ENCODE peak calls at places on chromosomes 4 and X, in six cellular contexts. E is GM12865, M is fibroblast of pulmonary artery, R is neural crest cell, W is keratinocyte, F is A549. Y is an unnamed sample.

GRCh38 chr4:4689694-4690440 is 148.0 kb upstream of the STX18 start:
- DNase-seq in E (peak; percentile 91), M (no peak), R (no peak), W (no peak), F (no peak), Y (peak; percentile 72)

GRCh38 chrX:22389544-22390243 is 117.0 kb downstream of the CBLL2 start:
- DNase-seq in E (no peak), M (peak; percentile 56), R (no peak), W (no peak), F (no peak), Y (no peak)

GRCh38 chr4:152536545-152537182 is 772 bp upstream of the FBXW7 start:
- DNase-seq in E (peak; percentile 76), M (peak; percentile 48), R (no peak), W (no peak), F (peak; percentile 23), Y (peak; percentile 43)

GRCh38 chrX:136126892-136127406 is 20.4 kb upstream of the FHL1 start:
- DNase-seq in E (no peak), M (no peak), R (no peak), W (no peak), F (no peak), Y (no peak)

GRCh38 chr4:176363072-176363471 is 43.3 kb downstream of the SPCS3 start:
- DNase-seq in E (peak; percentile 33), M (no peak), R (no peak), W (no peak), F (no peak), Y (no peak)

GRCh38 chr4:111464251-111465045 is 680.8 kb upstream of the FAM241A start:
- DNase-seq in E (no peak), M (no peak), R (no peak), W (no peak), F (no peak), Y (no peak)

GRCh38 chr4:55910140-55910539 is 38.6 kb upstream of the CEP135 start:
- DNase-seq in E (no peak), M (peak; percentile 54), R (no peak), W (no peak), F (no peak), Y (no peak)

GRCh38 chr4:178356725-178357124 is 914.5 kb upstream of the AGA start:
- DNase-seq in E (no peak), M (no peak), R (no peak), W (no peak), F (no peak), Y (no peak)

GRCh38 chrX:71669492-71669891 is 2.1 kb downstream of the LOC101059915 start:
- DNase-seq in E (no peak), M (no peak), R (no peak), W (no peak), F (no peak), Y (no peak)

GRCh38 chrX:134990475-134991473 is at the start of gene SMIM10:
- DNase-seq in E (peak; percentile 14), M (peak; percentile 82), R (peak; percentile 18), W (no peak), F (no peak), Y (no peak)

GRCh38 chrX:134377537-134377936 is 82.4 kb upstream of the HPRT1 start:
- DNase-seq in E (peak; percentile 68), M (peak; percentile 67), R (no peak), W (no peak), F (no peak), Y (no peak)

GRCh38 chr4:98745372-98745771 is 87.0 kb upstream of the TSPAN5 start:
- DNase-seq in E (peak; percentile 13), M (peak; percentile 63), R (no peak), W (no peak), F (no peak), Y (no peak)
- TF ChIP-seq CTCF in E (peak; percentile 16), M (peak; percentile 55), R (no peak), W (peak; percentile 41), F (peak; percentile 35), Y (peak; percentile 26)

GRCh38 chrX:115892056-115892708 is 278.4 kb upstream of the AGTR2 start:
- DNase-seq in E (no peak), M (no peak), R (no peak), W (no peak), F (no peak), Y (no peak)

GRCh38 chrX:115892787-115893671 is 277.5 kb upstream of the AGTR2 start:
- DNase-seq in E (peak; percentile 48), M (peak; percentile 21), R (no peak), W (no peak), F (no peak), Y (peak; percentile 54)

GRCh38 chrX:115896362-115896761 is 274.2 kb upstream of the AGTR2 start:
- DNase-seq in E (no peak), M (no peak), R (no peak), W (no peak), F (no peak), Y (no peak)

GRCh38 chrX:115895678-115896329 is 274.7 kb upstream of the AGTR2 start:
- DNase-seq in E (no peak), M (no peak), R (no peak), W (no peak), F (no peak), Y (no peak)

DNA sequence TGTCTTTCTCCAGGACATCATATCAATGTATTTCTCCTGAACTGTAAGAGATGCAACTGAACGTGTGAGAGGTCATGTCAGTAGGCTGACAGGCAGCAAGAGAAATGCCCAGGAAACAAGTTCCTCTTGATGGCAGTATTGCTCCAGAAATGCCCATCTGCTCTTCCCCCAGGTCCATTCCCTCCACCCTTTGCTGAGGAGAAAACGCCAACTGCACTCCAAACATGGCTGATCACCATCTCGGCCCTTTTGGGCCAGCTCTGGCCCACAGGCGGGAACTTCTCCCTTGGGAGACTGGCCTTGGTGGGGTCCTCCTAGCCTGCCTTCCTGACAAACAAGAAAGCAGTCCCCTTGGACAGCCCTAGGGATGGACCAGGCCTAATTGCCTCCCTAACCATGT is 276.5 kb upstream of the AGTR2 start:
- DNase-seq in E (peak; percentile 47), M (peak; percentile 7), R (no peak), W (no peak), F (no peak), Y (peak; percentile 59)
- TF ChIP-seq CTCF in E (no peak), M (no peak), R (peak; percentile 20), W (no peak), F (no peak), Y (peak; percentile 62)

GRCh38 chr4:150997141-150997540 is 17.9 kb downstream of the LRBA start:
- DNase-seq in E (no peak), M (no peak), R (no peak), W (no peak), F (no peak), Y (no peak)
- TF ChIP-seq CTCF in E (no peak), M (no peak), R (no peak), W (no peak), F (no peak), Y (no peak)

DNA sequence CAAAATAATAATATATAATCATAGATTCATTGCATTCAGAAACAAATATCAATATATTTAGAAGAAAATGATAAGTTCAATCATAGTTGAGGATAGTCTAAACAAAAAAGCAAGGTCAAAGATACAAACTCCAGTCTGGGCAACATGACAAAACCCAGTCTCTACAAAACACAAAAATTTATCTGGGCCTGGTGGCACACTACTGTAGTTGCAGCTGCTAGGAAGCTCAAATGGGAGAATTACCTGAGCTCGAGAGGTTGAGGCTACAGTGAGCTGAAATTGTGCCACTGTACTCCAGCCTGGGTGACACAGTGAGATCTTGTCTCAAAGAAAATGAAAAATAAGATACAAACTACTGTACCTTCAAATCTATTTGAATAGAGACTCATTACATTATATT is 52.7 kb upstream of the ANXA10 start:
- DNase-seq in E (no peak), M (no peak), R (no peak), W (no peak), F (no peak), Y (no peak)
- TF ChIP-seq CTCF in E (no peak), M (no peak), R (no peak), W (no peak), F (no peak), Y (no peak)

DNA sequence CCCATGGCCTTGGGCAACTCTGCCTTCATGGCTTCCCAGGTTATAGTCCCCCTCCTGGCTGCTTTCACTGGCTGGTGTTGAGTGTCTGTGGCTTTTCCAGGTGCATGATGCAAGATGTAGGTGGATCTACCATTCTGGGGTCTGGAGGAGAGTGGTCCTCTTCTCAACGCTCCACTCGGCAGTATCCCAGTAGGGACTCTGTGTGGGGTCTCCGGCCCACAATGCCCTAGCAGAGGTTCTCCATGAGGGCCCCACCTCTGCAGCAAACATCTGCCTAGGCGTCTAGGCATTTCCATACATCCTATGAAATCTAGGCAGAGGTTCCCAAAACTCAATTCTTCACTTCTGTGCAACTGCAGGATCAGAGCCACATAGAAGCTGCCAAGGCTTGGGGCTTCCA is 763.4 kb upstream of the EPHA5 start:
- DNase-seq in E (no peak), M (no peak), R (no peak), W (no peak), F (no peak), Y (no peak)
- TF ChIP-seq CTCF in E (no peak), M (no peak), R (no peak), W (no peak), F (no peak), Y (no peak)

GRCh38 chrX:76279007-76279406 is 106.1 kb downstream of the PBDC1 start:
- DNase-seq in E (peak; percentile 42), M (peak; percentile 64), R (peak; percentile 29), W (no peak), F (peak; percentile 6), Y (peak; percentile 40)
- TF ChIP-seq CTCF in E (peak; percentile 49), M (peak; percentile 56), R (peak; percentile 73), W (peak; percentile 74), F (peak; percentile 71), Y (peak; percentile 83)